ENCODE peak calls at places on chromosomes 12 and 14, in ten cellular contexts. R is HFFc6, V is hippocampal formation, I is NCI-H1436 treated with DMSO at 0.1 percent for 48 hours, J is uterus, Z is foreskin fibroblast, X is mesenchymal stem cell, S is Ammon's horn, Q is suprapubic skin, L is hepatocyte. G is an unnamed sample.

GRCh38 chr12:31570880-31571279 is 20.1 kb downstream of the DENND5B start:
- DNase-seq in Q (no peak), X (peak), Z (no peak), R (no peak), L (peak), I (no peak), V (no peak), S (no peak), J (no peak), G (no peak)

GRCh38 chr12:2291182-2291832 is 238.5 kb downstream of the CACNA1C start:
- DNase-seq in Q (no peak), J (no peak), X (peak), S (no peak), I (no peak), Z (no peak), V (no peak), R (no peak), L (peak), G (no peak)

GRCh38 chr14:31026076-31026394 is at the start of gene STRN3:
- DNase-seq in V (no peak), X (no peak), Z (no peak), S (no peak), I (no peak), Q (no peak), L (no peak), J (no peak), R (no peak), G (no peak)

GRCh38 chr14:36553650-36554260 is 28.7 kb downstream of the NKX2-8 start:
- DNase-seq in I (peak), Q (no peak), Z (peak), L (peak), S (peak), R (peak), J (no peak), X (peak), V (no peak), G (no peak)

GRCh38 chr14:64974563-64974962 is 2.4 kb upstream of the RAB15 start:
- DNase-seq in Z (no peak), I (no peak), Q (peak), S (no peak), L (no peak), V (no peak), X (no peak), J (no peak), R (no peak), G (no peak)

GRCh38 chr14:60773558-60773957 is 39.0 kb downstream of the MNAT1 start:
- DNase-seq in Q (no peak), R (no peak), V (no peak), Z (no peak), J (no peak), I (no peak), X (no peak), L (no peak), S (no peak), G (no peak)

GRCh38 chr14:99127651-99128167 is 144.3 kb downstream of the BCL11B start:
- DNase-seq in X (no peak), Z (no peak), R (no peak), Q (no peak), S (no peak), I (no peak), J (no peak), L (peak), V (no peak), G (no peak)

GRCh38 chr14:103349982-103350381 is 15.9 kb downstream of the EIF5 start:
- DNase-seq in Q (no peak), R (no peak), X (no peak), I (no peak), J (no peak), L (no peak), Z (no peak), V (no peak), S (no peak), G (no peak)

GRCh38 chr14:85534435-85534834 is 4.5 kb downstream of the FLRT2 start:
- DNase-seq in L (peak), R (no peak), I (no peak), X (peak), J (peak), V (no peak), S (peak), Q (no peak), Z (no peak), G (no peak)

GRCh38 chr12:30437616-30438015 is 258.1 kb downstream of the IPO8 start:
- DNase-seq in I (no peak), L (no peak), J (no peak), Z (peak), Q (no peak), R (no peak), V (no peak), X (peak), S (peak), G (no peak)

GRCh38 chr12:34403706-34404376 is 381.5 kb downstream of the ALG10 start:
- DNase-seq in Z (no peak), S (peak), R (no peak), V (no peak), J (peak), X (no peak), I (no peak), Q (peak), L (peak), G (peak)

GRCh38 chr12:45934956-45935355 is 55.4 kb downstream of the SCAF11 start:
- DNase-seq in J (no peak), Q (no peak), S (peak), X (no peak), Z (no peak), I (peak), V (no peak), L (no peak), R (no peak), G (no peak)

GRCh38 chr12:74317078-74317581 is 220.5 kb upstream of the ATXN7L3B start:
- DNase-seq in V (no peak), J (peak), X (peak), L (peak), S (peak), I (no peak), Z (no peak), Q (no peak), R (no peak), G (no peak)

GRCh38 chr14:90383731-90384542 is 12.9 kb upstream of the CALM1 start:
- DNase-seq in Q (peak), R (peak), J (peak), Z (peak), X (peak), L (peak), S (peak), V (peak), I (no peak), G (peak)

GRCh38 chr12:50086148-50086547 is 1.0 kb downstream of the SMARCD1 start:
- DNase-seq in J (no peak), V (no peak), L (no peak), I (no peak), Q (no peak), R (no peak), X (no peak), Z (no peak), S (no peak), G (no peak)

GRCh38 chr12:95976416-95976832 is 19.7 kb downstream of the HAL start:
- DNase-seq in Q (peak), X (no peak), S (no peak), I (no peak), Z (peak), L (no peak), R (no peak), V (no peak), J (no peak), G (no peak)

GRCh38 chr14:99971929-99972747 is 93.1 kb upstream of the EVL start:
- DNase-seq in L (no peak), Z (no peak), Q (no peak), S (no peak), V (no peak), J (no peak), I (no peak), X (peak), R (no peak), G (no peak)

GRCh38 chr14:102507891-102508312 is 1.7 kb downstream of the ANKRD9 start:
- DNase-seq in S (no peak), L (no peak), R (no peak), I (no peak), X (no peak), Z (no peak), J (no peak), V (no peak), Q (no peak), G (no peak)

GRCh38 chr12:8780389-8780788 is 42.0 kb upstream of the A2ML1 start:
- DNase-seq in Z (peak), R (peak), X (peak), S (peak), J (no peak), V (no peak), L (peak), Q (no peak), I (no peak), G (no peak)

GRCh38 chr14:103545219-103545914 is 16.4 kb downstream of the TRMT61A start:
- DNase-seq in L (no peak), I (no peak), J (no peak), Q (no peak), S (no peak), V (no peak), X (no peak), R (no peak), Z (no peak), G (no peak)

GRCh38 chr12:64733857-64734256 is 25.3 kb downstream of the GNS start:
- DNase-seq in V (peak), S (peak), I (no peak), R (peak), J (no peak), X (no peak), Q (no peak), L (no peak), Z (peak), G (no peak)

GRCh38 chr14:104843442-104844305 is 21.4 kb upstream of the CEP170B start:
- DNase-seq in V (no peak), L (no peak), S (no peak), J (no peak), X (no peak), Z (no peak), I (no peak), Q (no peak), R (no peak), G (no peak)

GRCh38 chr12:96263449-96263902 is 69.3 kb downstream of the ELK3 start:
- DNase-seq in R (no peak), L (peak), Z (no peak), S (no peak), J (no peak), I (no peak), X (peak), Q (no peak), V (peak), G (no peak)

GRCh38 chr14:54591461-54592245 is 24.7 kb downstream of the SAMD4A start:
- DNase-seq in R (no peak), S (no peak), Q (no peak), J (no peak), X (no peak), I (no peak), L (no peak), V (no peak), Z (no peak), G (no peak)

GRCh38 chr12:74626397-74626796 is 88.8 kb downstream of the ATXN7L3B start:
- DNase-seq in Q (no peak), X (no peak), I (no peak), Z (no peak), L (no peak), V (no peak), S (no peak), J (no peak), R (no peak), G (no peak)

GRCh38 chr12:29148958-29149690 is at the start of gene FAR2:
- DNase-seq in S (peak), J (peak), L (peak), R (no peak), Q (peak), V (peak), X (peak), I (no peak), Z (peak), G (no peak)

GRCh38 chr14:91112172-91112571 is 1.7 kb upstream of the DGLUCY start:
- DNase-seq in X (no peak), I (no peak), J (no peak), Z (no peak), R (no peak), L (no peak), V (no peak), S (no peak), Q (no peak), G (no peak)

GRCh38 chr14:24948261-24948847 is 101.6 kb downstream of the STXBP6 start:
- DNase-seq in S (no peak), I (no peak), Q (no peak), V (no peak), Z (no peak), R (no peak), J (no peak), X (no peak), L (no peak), G (no peak)

GRCh38 chr12:43113153-43113552 is 438.9 kb downstream of the ADAMTS20 start:
- DNase-seq in S (no peak), Q (no peak), X (peak), R (no peak), I (no peak), Z (no peak), L (peak), V (no peak), J (peak), G (no peak)

GRCh38 chr12:119843100-119843499 is 34.0 kb downstream of the CIT start:
- DNase-seq in L (peak), I (no peak), Z (peak), X (peak), V (peak), R (no peak), S (peak), J (no peak), Q (no peak), G (no peak)

G was measured in mesothelial cell of epicardium.